ENCODE peak calls at places on chromosomes 16 and 17, in ten cellular contexts. I is endothelial cell; L is caudate nucleus; Q is NCI-H187 treated with DMSO at 0.1 percent for 48 hours; O is ovary; D is stimulated activated CD8-positive, alpha-beta memory T cell treated with anti-CD3 and anti-CD28 coated beads, Interleukin-4, amount 100 ng/mL, for 24 hours; V is iPS-NIHi11; F is DMS153; P is stimulated activated naive CD4-positive, alpha-beta T cell; W is mucosa of gallbladder. Z is an unnamed sample.

GRCh38 chr17:60390223-60390622 is 1.7 kb downstream of the USP32 start:
- DNase-seq in L (no peak), I (no peak), F (no peak), D (no peak), V (no peak), P (no peak), W (no peak), O (no peak), Q (no peak), Z (no peak)

GRCh38 chr17:76585048-76585648 is 512 bp downstream of the ST6GALNAC2 start:
- DNase-seq in Q (no peak), W (no peak), O (peak; percentile 45), D (no peak), F (no peak), V (peak; percentile 46), P (no peak), I (peak; percentile 30), L (no peak), Z (peak; percentile 72)

GRCh38 chr16:12062343-12063003 is 85.9 kb downstream of the SNX29 start:
- DNase-seq in F (no peak), V (no peak), O (no peak), L (no peak), P (no peak), I (no peak), Q (no peak), D (no peak), W (no peak), Z (peak; percentile 79)

GRCh38 chr17:36463916-36464764 is 22.3 kb upstream of the ZNHIT3 start:
- DNase-seq in D (peak; percentile 39), P (no peak), F (no peak), V (peak; percentile 99), Q (no peak), W (peak; percentile 66), L (no peak), O (no peak), I (peak; percentile 86), Z (no peak)

GRCh38 chr16:88940196-88941050 is 36.6 kb downstream of the CBFA2T3 start:
- DNase-seq in V (peak; percentile 63), Q (no peak), W (no peak), D (no peak), P (no peak), L (no peak), F (no peak), I (no peak), O (peak; percentile 11), Z (no peak)

GRCh38 chr17:37830151-37830993 is 85.5 kb upstream of the HNF1B start:
- DNase-seq in V (peak; percentile 51), L (no peak), F (no peak), W (no peak), I (no peak), D (no peak), P (no peak), Q (no peak), O (no peak), Z (no peak)

GRCh38 chr17:65134035-65134434 is 3.1 kb upstream of the RGS9 start:
- DNase-seq in I (no peak), O (no peak), F (no peak), L (no peak), D (no peak), V (no peak), Q (no peak), P (no peak), W (no peak), Z (no peak)

GRCh38 chr17:27575912-27576252 is 55.1 kb upstream of the LGALS9 start:
- DNase-seq in V (no peak), P (no peak), D (no peak), O (no peak), L (no peak), F (no peak), W (no peak), I (no peak), Q (no peak), Z (no peak)

GRCh38 chr17:78873519-78874340 is 29.3 kb downstream of the CEP295NL start:
- DNase-seq in F (peak; percentile 66), L (peak; percentile 55), O (no peak), V (no peak), I (no peak), Q (no peak), W (no peak), D (no peak), P (no peak), Z (peak; percentile 78)

GRCh38 chr16:81891734-81892364 is 112.8 kb downstream of the PLCG2 start:
- DNase-seq in D (no peak), W (no peak), P (no peak), F (no peak), Q (no peak), I (no peak), O (no peak), L (no peak), V (no peak), Z (no peak)

GRCh38 chr16:46822270-46822669 is 8.7 kb downstream of the C16orf87 start:
- DNase-seq in V (no peak), F (no peak), P (no peak), L (no peak), Q (no peak), D (no peak), I (no peak), W (no peak), O (no peak), Z (no peak)

GRCh38 chr17:38870259-38871165 is 654 bp downstream of the LASP1 start:
- DNase-seq in V (peak; percentile 63), W (peak; percentile 77), P (peak; percentile 47), D (peak; percentile 59), O (peak; percentile 79), Q (no peak), L (peak; percentile 57), I (peak; percentile 49), F (no peak), Z (peak; percentile 90)

GRCh38 chr16:71754652-71755051 is 30.2 kb upstream of the PHLPP2 start:
- DNase-seq in W (no peak), L (no peak), V (no peak), I (no peak), D (no peak), Q (no peak), P (no peak), F (no peak), O (no peak), Z (no peak)

GRCh38 chr16:27315333-27316037 is 1.7 kb downstream of the IL4R start:
- DNase-seq in P (peak; percentile 14), F (no peak), L (no peak), V (no peak), D (peak; percentile 27), Q (no peak), O (no peak), W (no peak), I (no peak), Z (peak; percentile 59)

Z was measured in sciatic nerve.